ENCODE peak calls at places on chromosomes 13 and 19, in eight cellular contexts. Q, X, N, J, Y, I, Z and V are unnamed samples.

GRCh38 chr13:44388427-44388826 is 14.8 kb downstream of the SERP2 start:
- DNase-seq in Z (no peak), I (no peak), Y (no peak), J (no peak), N (no peak), X (no peak), Q (no peak), V (no peak)

GRCh38 chr13:21673592-21674270 is 2.9 kb downstream of the FGF9 start:
- DNase-seq in I (no peak), J (peak; percentile 63), X (no peak), Y (peak; percentile 33), Q (no peak), N (peak; percentile 66), Z (peak; percentile 41), V (peak; percentile 56)

GRCh38 chr19:6730153-6730804 is 7.1 kb downstream of the GPR108 start:
- DNase-seq in X (no peak), Z (no peak), N (peak; percentile 37), I (no peak), Q (no peak), J (peak; percentile 46), Y (peak; percentile 21), V (peak; percentile 97)

GRCh38 chr13:96991072-96991471 is 3.2 kb downstream of the OXGR1 start:
- DNase-seq in N (no peak), Y (no peak), I (no peak), Z (no peak), Q (no peak), X (no peak), J (no peak), V (peak; percentile 53)

GRCh38 chr19:39524495-39524894 is 8.2 kb downstream of the EID2B start:
- DNase-seq in Z (no peak), Q (no peak), N (no peak), X (no peak), J (no peak), Y (no peak), I (no peak), V (no peak)

GRCh38 chr13:106176103-106176502 is 359.4 kb downstream of the EFNB2 start:
- DNase-seq in I (no peak), N (no peak), Z (peak; percentile 93), J (peak; percentile 68), Q (no peak), Y (no peak), X (no peak), V (no peak)

GRCh38 chr13:41802684-41803554 is 158.0 kb downstream of the VWA8 start:
- DNase-seq in I (no peak), N (no peak), Y (no peak), J (peak; percentile 87), X (no peak), Z (peak; percentile 89), Q (no peak), V (no peak)

GRCh38 chr19:38564981-38565685 is 52.6 kb downstream of the MAP4K1 start:
- DNase-seq in Q (no peak), J (peak; percentile 48), Z (peak; percentile 6), I (no peak), N (no peak), X (no peak), Y (no peak), V (no peak)

GRCh38 chr13:114066956-114067355 is 65.5 kb downstream of the RASA3 start:
- DNase-seq in Q (no peak), J (no peak), Y (no peak), N (no peak), X (no peak), Z (no peak), I (no peak), V (no peak)

GRCh38 chr13:77417897-77418296 is 91.0 kb upstream of the MYCBP2 start:
- DNase-seq in N (no peak), Z (no peak), I (no peak), X (no peak), Y (no peak), J (no peak), Q (no peak), V (no peak)

GRCh38 chr13:100182894-100183490 is 94.1 kb downstream of the PCCA start:
- DNase-seq in J (no peak), X (no peak), Q (no peak), I (no peak), Y (no peak), Z (no peak), N (no peak), V (no peak)

GRCh38 chr13:59680429-59681024 is 483.2 kb downstream of the DIAPH3 start:
- DNase-seq in J (peak; percentile 47), Y (no peak), Z (peak; percentile 14), N (peak; percentile 36), X (peak; percentile 42), I (no peak), Q (no peak), V (no peak)

GRCh38 chr13:75339635-75340374 is 142.2 kb downstream of the TBC1D4 start:
- DNase-seq in Q (no peak), N (no peak), Z (no peak), Y (no peak), J (no peak), X (no peak), I (no peak), V (no peak)

GRCh38 chr19:51600940-51601575 is 29.1 kb downstream of the SIGLEC5 start:
- DNase-seq in X (no peak), Q (no peak), Z (no peak), Y (no peak), I (no peak), N (no peak), J (no peak), V (no peak)

GRCh38 chr19:18060472-18060871 is 26.3 kb downstream of the IL12RB1 start:
- DNase-seq in J (no peak), Y (no peak), I (no peak), X (no peak), N (no peak), Q (no peak), Z (no peak), V (no peak)

GRCh38 chr13:44936246-44936645 is 53.0 kb downstream of the NUFIP1 start:
- DNase-seq in Z (peak; percentile 74), J (no peak), Y (no peak), Q (no peak), X (no peak), N (no peak), I (no peak), V (no peak)

GRCh38 chr13:77184455-77184854 is 142.4 kb downstream of the MYCBP2 start:
- DNase-seq in J (no peak), I (no peak), Z (no peak), Q (no peak), Y (no peak), X (no peak), N (peak; percentile 19), V (no peak)

GRCh38 chr13:26497991-26498423 is 59.5 kb upstream of the WASF3 start:
- DNase-seq in Q (no peak), Z (peak; percentile 97), J (peak; percentile 96), N (no peak), X (no peak), Y (no peak), I (no peak), V (no peak)

GRCh38 chr13:114049026-114049425 is 75.2 kb upstream of the C13orf46 start:
- DNase-seq in Q (no peak), N (peak; percentile 41), I (peak; percentile 50), J (no peak), Z (no peak), Y (no peak), X (no peak), V (peak; percentile 59)